ENCODE peak calls at places on chromosomes 16 and 17, in nine cellular contexts. E, R, V, O, P, S, W, M and Z are unnamed samples.

GRCh38 chr17:42096360-42097111 is 1.7 kb downstream of the ZNF385C start:
- DNase-seq in V (no peak), E (no peak), W (no peak), S (no peak), M (no peak), O (no peak), R (no peak), P (no peak), Z (no peak)

GRCh38 chr17:50180593-50180992 is 14.8 kb downstream of the SGCA start:
- DNase-seq in W (no peak), M (no peak), S (no peak), P (no peak), O (no peak), E (no peak), R (no peak), V (peak; percentile 44), Z (no peak)

GRCh38 chr16:1367486-1368174 is 15.9 kb downstream of the GNPTG start:
- DNase-seq in O (no peak), V (no peak), S (no peak), M (no peak), P (no peak), R (no peak), W (no peak), E (no peak), Z (no peak)

GRCh38 chr17:40198576-40198975 is 20.5 kb upstream of the WIPF2 start:
- DNase-seq in E (no peak), M (no peak), R (no peak), S (no peak), W (no peak), P (no peak), V (no peak), O (no peak), Z (no peak)

GRCh38 chr17:64156670-64157069 is 26.7 kb upstream of the ERN1 start:
- DNase-seq in M (no peak), E (no peak), R (no peak), V (no peak), O (no peak), P (no peak), W (no peak), S (no peak), Z (no peak)

GRCh38 chr17:14784997-14785696 is 480.0 kb downstream of the PMP22 start:
- DNase-seq in O (peak; percentile 47), W (no peak), R (no peak), S (no peak), V (no peak), P (no peak), M (peak; percentile 33), E (no peak), Z (peak; percentile 6)

GRCh38 chr17:56966277-56966676 is 5.4 kb upstream of the COIL start:
- DNase-seq in V (no peak), R (no peak), P (no peak), M (no peak), O (no peak), S (no peak), E (no peak), W (no peak), Z (no peak)

GRCh38 chr16:53235851-53236250 is 181.1 kb downstream of the CHD9 start:
- DNase-seq in R (no peak), E (peak; percentile 41), V (no peak), S (no peak), W (no peak), M (no peak), O (no peak), P (no peak), Z (no peak)

GRCh38 chr16:85281181-85281580 is 168.9 kb upstream of the CIBAR2 start:
- DNase-seq in V (no peak), P (no peak), R (no peak), M (no peak), O (no peak), S (no peak), E (no peak), W (no peak), Z (no peak)

GRCh38 chr16:474420-475122 is 49.1 kb downstream of the RAB11FIP3 start:
- DNase-seq in V (no peak), O (peak; percentile 87), S (no peak), P (no peak), R (no peak), E (no peak), W (no peak), M (no peak), Z (no peak)

GRCh38 chr17:40433551-40434384 is 9.5 kb upstream of the IGFBP4 start:
- DNase-seq in V (no peak), W (peak; percentile 71), S (no peak), R (peak; percentile 22), P (no peak), E (peak; percentile 50), M (no peak), O (no peak), Z (no peak)

GRCh38 chr16:72126429-72126765 is 32.8 kb downstream of the DHX38 start:
- DNase-seq in S (no peak), W (no peak), V (no peak), M (no peak), P (no peak), R (no peak), E (no peak), O (peak; percentile 23), Z (no peak)

GRCh38 chr16:83068686-83069085 is 441.9 kb downstream of the CDH13 start:
- DNase-seq in V (no peak), W (no peak), P (peak; percentile 4), S (no peak), M (no peak), O (no peak), E (peak; percentile 40), R (no peak), Z (no peak)

GRCh38 chr16:86478779-86479178 is 31.5 kb upstream of the FOXF1 start:
- DNase-seq in M (no peak), P (no peak), E (no peak), S (no peak), O (no peak), V (no peak), W (no peak), R (no peak), Z (no peak)

GRCh38 chr16:86480444-86480843 is 29.9 kb upstream of the FOXF1 start:
- DNase-seq in M (no peak), R (no peak), E (no peak), V (no peak), S (no peak), P (no peak), O (no peak), W (no peak), Z (no peak)

GRCh38 chr16:86479419-86479818 is 30.9 kb upstream of the FOXF1 start:
- DNase-seq in W (peak; percentile 74), P (no peak), E (no peak), S (no peak), V (no peak), R (no peak), M (no peak), O (no peak), Z (no peak)

GRCh38 chr16:86476956-86477530 is 33.3 kb upstream of the FOXF1 start:
- DNase-seq in P (peak; percentile 22), V (no peak), W (no peak), O (no peak), R (no peak), E (peak; percentile 20), S (peak; percentile 35), M (no peak), Z (no peak)

DNA sequence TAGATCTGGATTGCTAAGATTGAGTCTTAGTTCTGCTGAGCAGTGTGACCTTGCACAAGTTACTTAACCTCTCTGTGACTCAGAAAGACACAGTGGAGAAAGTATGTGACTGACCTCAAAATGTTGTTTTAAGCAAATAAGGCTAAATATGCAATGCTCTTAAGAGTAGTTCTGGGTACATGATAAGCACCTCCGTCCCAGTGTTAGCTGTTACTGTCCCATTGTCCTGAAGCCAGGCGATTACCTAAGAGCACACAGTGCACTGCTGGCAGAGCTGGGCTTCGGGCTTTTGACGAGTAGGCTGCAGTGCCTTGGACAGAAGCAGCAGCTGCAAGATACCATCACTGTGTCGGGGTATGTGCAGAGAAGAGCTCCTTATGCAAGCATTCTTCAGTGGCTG is 32.7 kb upstream of the FOXF1 start:
- DNase-seq in O (no peak), W (peak; percentile 78), M (no peak), S (no peak), R (no peak), V (no peak), E (peak; percentile 36), P (no peak), Z (no peak)
- H3K27me3 ChIP-seq in O (peaks cover 6% of the 10 kb centered on the region), W (no peaks in the 10 kb centered on the region), M (no peaks in the 10 kb centered on the region), S (no peaks in the 10 kb centered on the region), R (no peaks in the 10 kb centered on the region), V (no peaks in the 10 kb centered on the region), E (peaks cover 67% of the 10 kb centered on the region), P (peaks cover 47% of the 10 kb centered on the region), Z (no peaks in the 10 kb centered on the region)

GRCh38 chr17:65182233-65182632 is 45.1 kb downstream of the RGS9 start:
- DNase-seq in M (no peak), O (no peak), R (no peak), W (no peak), V (no peak), E (no peak), S (no peak), P (no peak), Z (no peak)
- H3K27ac ChIP-seq in M (no peak overlapping the region), O (no peak overlapping the region), R (peak overlapping the region; percentile 43), W (peak overlapping the region; percentile 22), V (no peak overlapping the region), E (no peak overlapping the region), S (no peak overlapping the region), P (no peak overlapping the region), Z (no peak overlapping the region)

GRCh38 chr17:66967867-66968543 is 3.5 kb downstream of the CACNG4 start:
- DNase-seq in O (no peak), E (no peak), R (no peak), S (no peak), M (no peak), P (no peak), W (no peak), V (no peak), Z (no peak)
- H3K27me3 ChIP-seq in O (peaks cover 9% of the 10 kb centered on the region), E (peaks cover 72% of the 10 kb centered on the region), R (peaks cover 40% of the 10 kb centered on the region), S (no peaks in the 10 kb centered on the region), M (peaks cover 12% of the 10 kb centered on the region), P (peaks cover 67% of the 10 kb centered on the region), W (peaks cover 59% of the 10 kb centered on the region), V (no peaks in the 10 kb centered on the region), Z (peaks cover 23% of the 10 kb centered on the region)

GRCh38 chr16:27472091-27473020 is 70.4 kb downstream of the IL21R start:
- DNase-seq in P (no peak), V (no peak), M (no peak), S (no peak), O (no peak), W (no peak), R (no peak), E (no peak), Z (no peak)

GRCh38 chr16:27471661-27472060 is 69.7 kb downstream of the IL21R start:
- DNase-seq in V (no peak), W (no peak), R (no peak), E (no peak), P (no peak), S (no peak), O (no peak), M (no peak), Z (no peak)

GRCh38 chr16:27468941-27469531 is 67.1 kb downstream of the IL21R start:
- DNase-seq in P (no peak), S (no peak), M (no peak), V (peak; percentile 63), E (no peak), R (no peak), W (no peak), O (no peak), Z (no peak)

GRCh38 chr16:27473101-27473900 is 71.3 kb downstream of the IL21R start:
- DNase-seq in P (no peak), O (no peak), V (peak; percentile 33), M (no peak), W (no peak), R (no peak), E (no peak), S (no peak), Z (no peak)

GRCh38 chr16:27470567-27471431 is 68.8 kb downstream of the IL21R start:
- DNase-seq in M (no peak), S (peak; percentile 42), P (no peak), E (peak; percentile 64), V (no peak), R (no peak), W (no peak), O (peak; percentile 91), Z (no peak)
- H3K27ac ChIP-seq in M (no peak overlapping the region), S (no peak overlapping the region), P (no peak overlapping the region), E (no peak overlapping the region), V (no peak overlapping the region), R (no peak overlapping the region), W (no peak overlapping the region), O (peak overlapping the region; percentile 61), Z (no peak overlapping the region)